ENCODE peak calls at places on chromosomes 16 and 17, in seven cellular contexts. C is uterus, K is right lobe of liver, J is A549, P is suprapubic skin, R is stomach, W is HCT116. M is an unnamed sample.
A peak's percentile ranks its signal among the peaks of the same experiment; 100 is the strongest.

GRCh38 chr16:85205747-85206471 is 93.6 kb upstream of the CIBAR2 start:
- DNase-seq in C (peak; percentile 49), K (no peak), J (peak; percentile 47), P (no peak), R (no peak), W (no peak), M (peak; percentile 45)

GRCh38 chr17:19237389-19238166 is 412 bp downstream of the EPN2 start:
- DNase-seq in C (no peak), K (peak; percentile 65), J (peak; percentile 51), P (peak; percentile 80), R (peak; percentile 37), W (no peak), M (peak; percentile 17)

GRCh38 chr17:75447951-75448856 is 8.2 kb upstream of the TMEM94 start:
- DNase-seq in C (no peak), K (no peak), J (no peak), P (no peak), R (no peak), W (no peak), M (no peak)

GRCh38 chr17:2054262-2054739 is 602 bp upstream of the HIC1 start:
- DNase-seq in C (peak; percentile 64), K (no peak), J (peak; percentile 83), P (peak; percentile 83), R (no peak), W (no peak), M (no peak)

GRCh38 chr16:47258874-47259461 is 115.2 kb upstream of the NETO2 start:
- DNase-seq in C (no peak), K (no peak), J (peak; percentile 52), P (no peak), R (no peak), W (peak; percentile 18), M (no peak)

GRCh38 chr16:3065069-3065741 is at the start of gene IL32:
- DNase-seq in C (no peak), K (peak; percentile 87), J (peak; percentile 66), P (no peak), R (peak; percentile 68), W (no peak), M (no peak)

GRCh38 chr16:85213926-85214294 is 101.6 kb upstream of the CIBAR2 start:
- DNase-seq in C (no peak), K (no peak), J (no peak), P (no peak), R (no peak), W (no peak), M (no peak)

GRCh38 chr16:24509536-24509935 is 29.8 kb upstream of the RBBP6 start:
- DNase-seq in C (no peak), K (no peak), J (no peak), P (no peak), R (no peak), W (no peak), M (no peak)

GRCh38 chr17:28612531-28612930 is 1.5 kb downstream of the RSKR start:
- DNase-seq in C (no peak), K (no peak), J (no peak), P (no peak), R (no peak), W (no peak), M (no peak)

GRCh38 chr17:1732241-1733046 is 7.9 kb downstream of the WDR81 start:
- DNase-seq in C (no peak), K (no peak), J (no peak), P (no peak), R (no peak), W (no peak), M (no peak)

GRCh38 chr17:64767269-64767997 is 105.3 kb upstream of the SMURF2 start:
- DNase-seq in C (no peak), K (no peak), J (no peak), P (no peak), R (no peak), W (no peak), M (no peak)

DNA sequence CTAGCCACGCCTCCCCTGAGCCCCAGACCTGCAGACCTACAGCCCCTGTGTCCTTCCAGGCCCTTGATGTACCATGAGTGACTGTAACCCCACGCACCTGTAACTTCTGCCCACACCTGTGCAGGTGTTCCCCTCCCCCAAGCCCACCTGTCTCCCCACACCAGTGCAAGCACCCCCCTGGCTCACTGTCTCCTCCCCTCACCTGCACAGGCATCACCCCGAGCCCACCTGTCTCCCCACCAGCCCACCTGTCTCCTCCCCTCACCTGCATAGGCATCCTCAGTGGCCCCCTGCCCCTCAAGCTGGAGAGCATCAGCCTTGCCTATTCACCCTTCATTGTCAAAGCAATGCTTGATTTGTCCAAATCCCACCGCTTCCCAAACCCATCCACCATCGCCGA is 32.3 kb upstream of the ZC3H18 start:
- DNase-seq in C (no peak), K (no peak), J (no peak), P (no peak), R (no peak), W (no peak), M (no peak)
- TF ChIP-seq POLR2A in C (no peak), K (no peak), J (no peak), P (no peak), R (no peak), W (no peak), M (no peak)

GRCh38 chr17:12316021-12316420 is 295.3 kb downstream of the MAP2K4 start:
- DNase-seq in C (no peak), K (no peak), J (peak; percentile 8), P (no peak), R (no peak), W (no peak), M (no peak)

GRCh38 chr17:12320286-12320685 is 299.6 kb downstream of the MAP2K4 start:
- DNase-seq in C (no peak), K (no peak), J (peak; percentile 31), P (no peak), R (no peak), W (no peak), M (no peak)

GRCh38 chr17:12313786-12314185 is 293.1 kb downstream of the MAP2K4 start:
- DNase-seq in C (no peak), K (no peak), J (no peak), P (no peak), R (no peak), W (no peak), M (no peak)

DNA sequence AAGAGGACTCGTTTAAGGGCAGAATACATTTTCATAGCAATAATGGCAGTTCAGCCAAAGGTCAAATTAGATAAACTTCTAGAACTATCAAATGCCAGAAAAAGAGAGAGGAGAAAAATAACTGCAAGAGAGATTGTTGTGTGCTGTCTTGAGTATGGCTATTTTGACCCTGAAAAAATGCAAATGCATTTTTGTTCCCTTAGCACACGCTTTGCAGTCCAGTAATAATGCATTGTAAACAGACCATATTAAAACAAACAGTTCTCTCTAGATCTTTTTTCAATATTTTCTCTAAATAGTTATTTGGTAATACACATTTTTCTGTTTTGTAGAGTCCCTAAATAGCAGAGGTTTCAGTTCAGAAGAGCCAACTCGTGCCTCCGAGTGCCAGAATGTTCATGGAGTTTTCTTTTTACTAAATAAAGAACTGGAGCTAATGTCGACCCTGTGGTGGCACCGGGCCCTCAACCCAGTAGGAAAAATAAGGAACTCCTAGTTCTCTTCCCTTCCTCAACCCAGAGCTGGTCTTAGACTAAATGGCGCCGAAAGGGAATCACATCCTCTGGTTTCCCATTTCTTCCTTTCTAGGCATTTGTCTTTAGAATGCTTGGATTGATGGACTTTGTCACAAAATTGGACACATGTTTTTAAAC is 298.1 kb downstream of the MAP2K4 start:
- DNase-seq in C (no peak), K (no peak), J (no peak), P (no peak), R (no peak), W (no peak), M (no peak)
- H3K4me3 ChIP-seq in C (no peak overlapping the region), K (no peak overlapping the region), J (no peak overlapping the region), P (no peak overlapping the region), R (no peak overlapping the region), W (no peak overlapping the region), M (no peak overlapping the region)

DNA sequence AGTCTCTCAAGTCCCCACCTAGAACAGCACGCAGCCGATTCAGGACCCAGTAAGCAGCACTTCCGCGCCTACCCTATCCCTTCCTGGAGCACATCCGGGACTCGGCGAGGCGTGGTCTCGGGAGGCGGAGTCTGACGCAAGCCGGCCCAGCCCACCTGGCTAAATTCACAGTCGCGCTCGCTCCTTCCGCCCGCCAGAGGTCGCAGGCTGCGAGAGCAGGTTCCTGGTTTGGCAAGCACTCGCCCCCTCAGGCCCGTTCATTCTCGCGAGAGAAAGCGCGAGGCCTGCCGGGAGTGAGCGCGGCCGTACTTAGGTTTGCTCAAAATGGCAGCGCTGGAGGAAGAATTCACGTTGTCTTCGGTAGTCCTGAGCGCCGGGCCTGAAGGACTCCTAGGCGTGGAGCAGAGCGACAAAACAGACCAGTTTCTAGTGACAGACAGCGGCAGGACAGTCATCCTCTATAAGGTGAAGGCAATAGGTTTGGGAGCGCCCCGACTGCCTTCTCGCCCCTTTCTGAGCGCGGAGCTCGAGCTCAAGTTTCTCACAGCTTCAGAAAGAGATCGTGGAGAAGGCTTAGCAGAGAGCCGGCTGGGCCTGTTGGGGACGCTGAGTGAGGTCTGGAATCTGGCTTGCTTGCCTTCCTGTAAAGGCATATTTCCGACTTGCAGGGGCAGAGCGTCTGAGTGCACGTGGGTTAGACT is at the start of gene NOL11:
- DNase-seq in C (peak; percentile 99), K (peak; percentile 99), J (peak; percentile 100), P (peak; percentile 99), R (peak; percentile 99), W (peak; percentile 99), M (peak; percentile 98)
- TF ChIP-seq CTCF in C (peak; percentile 97), K (peak; percentile 94), J (peak; percentile 89), P (peak; percentile 98), R (peak; percentile 83), W (peak; percentile 96), M (peak; percentile 99)

GRCh38 chr16:1992475-1993292 is 2.9 kb downstream of the SYNGR3 start:
- DNase-seq in C (no peak), K (peak; percentile 53), J (no peak), P (no peak), R (no peak), W (no peak), M (no peak)

GRCh38 chr16:1991135-1991551 is 1.4 kb downstream of the SYNGR3 start:
- DNase-seq in C (no peak), K (peak; percentile 31), J (no peak), P (no peak), R (peak; percentile 51), W (no peak), M (no peak)

GRCh38 chr16:1990336-1991134 is 765 bp downstream of the SYNGR3 start:
- DNase-seq in C (no peak), K (peak; percentile 55), J (no peak), P (no peak), R (peak; percentile 60), W (no peak), M (no peak)

GRCh38 chr16:1993731-1994131 is 4.0 kb downstream of the SYNGR3 start:
- DNase-seq in C (no peak), K (peak; percentile 80), J (peak; percentile 72), P (no peak), R (no peak), W (no peak), M (no peak)

DNA sequence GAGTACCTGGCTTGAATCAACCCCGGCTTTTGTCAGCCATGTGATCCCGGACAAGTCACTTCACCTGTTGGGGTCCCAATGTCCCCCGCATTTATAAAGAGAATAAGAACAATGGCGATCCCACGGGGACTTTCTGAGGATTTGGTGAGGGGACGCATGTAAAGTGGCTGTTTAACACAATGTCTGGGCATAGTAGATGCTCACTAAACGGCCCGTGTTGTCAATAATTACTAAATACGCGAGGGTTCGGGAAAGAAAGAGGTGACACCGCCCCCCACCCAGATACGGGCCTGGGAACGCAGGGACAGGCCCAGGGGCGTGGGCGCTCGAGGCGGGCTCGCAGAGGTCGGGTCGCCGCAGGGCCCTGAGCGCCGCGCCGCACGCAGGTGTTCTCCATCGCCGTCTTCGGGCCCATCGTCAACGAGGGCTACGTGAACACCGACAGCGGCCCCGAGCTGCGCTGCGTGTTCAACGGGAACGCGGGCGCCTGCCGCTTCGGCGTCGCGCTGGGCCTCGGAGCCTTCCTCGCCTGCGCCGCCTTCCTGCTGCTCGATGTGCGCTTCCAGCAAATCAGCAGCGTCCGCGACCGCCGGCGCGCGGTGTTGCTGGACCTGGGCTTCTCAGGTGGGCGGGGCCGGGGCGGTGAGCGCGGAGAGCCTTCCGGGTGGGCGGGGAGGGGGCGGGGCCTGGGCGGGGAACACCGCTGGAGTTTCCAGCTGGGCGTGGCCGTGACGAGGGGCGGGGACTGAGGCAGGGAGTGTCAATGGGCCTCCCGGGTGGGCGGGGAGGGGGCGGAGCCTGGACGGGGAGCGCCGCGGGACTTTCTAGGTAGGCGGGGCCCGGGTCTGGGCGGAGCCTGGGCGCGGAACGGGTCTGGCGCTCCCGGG is 2.1 kb downstream of the SYNGR3 start:
- DNase-seq in C (peak; percentile 84), K (peak; percentile 97), J (peak; percentile 92), P (peak; percentile 97), R (peak; percentile 95), W (peak; percentile 61), M (peak; percentile 85)
- TF ChIP-seq POLR2A in C (peak; percentile 19), K (peak; percentile 20), J (no peak), P (no peak), R (no peak), W (no peak), M (no peak)